ENCODE peak calls at places on chromosomes 16 and 17, in eight cellular contexts. One of them, this sample, is unnamed.

GRCh38 chr17:69501591-69502468 is 87.3 kb downstream of the MAP2K6 start:
- DNase-seq in fibroblast of villous mesenchyme: peak
- DNase-seq in AG10803: peak
- DNase-seq in psoas muscle: peak
- DNase-seq in AG09309: no peak
- DNase-seq in endodermal cell: peak
- DNase-seq in sigmoid colon: no peak
- DNase-seq in colonic mucosa: peak
- DNase-seq in this sample: peak

GRCh38 chr16:84791501-84791900 is 28.3 kb upstream of the CRISPLD2 start:
- DNase-seq in colonic mucosa: no peak
- DNase-seq in fibroblast of villous mesenchyme: peak
- DNase-seq in sigmoid colon: peak
- DNase-seq in AG09309: peak
- DNase-seq in psoas muscle: no peak
- DNase-seq in AG10803: no peak
- DNase-seq in endodermal cell: no peak
- DNase-seq in this sample: no peak

GRCh38 chr17:10610821-10611323 is 46.2 kb downstream of the MYH3 start:
- DNase-seq in fibroblast of villous mesenchyme: no peak
- DNase-seq in colonic mucosa: no peak
- DNase-seq in AG10803: no peak
- DNase-seq in sigmoid colon: no peak
- DNase-seq in AG09309: no peak
- DNase-seq in psoas muscle: no peak
- DNase-seq in endodermal cell: no peak
- DNase-seq in this sample: no peak

GRCh38 chr16:77064037-77064436 is 127.0 kb upstream of the MON1B start:
- DNase-seq in AG09309: no peak
- DNase-seq in fibroblast of villous mesenchyme: no peak
- DNase-seq in colonic mucosa: no peak
- DNase-seq in psoas muscle: no peak
- DNase-seq in sigmoid colon: no peak
- DNase-seq in endodermal cell: peak
- DNase-seq in AG10803: no peak
- DNase-seq in this sample: no peak

GRCh38 chr16:72203401-72203800 is 31.4 kb upstream of the PMFBP1 start:
- DNase-seq in sigmoid colon: no peak
- DNase-seq in psoas muscle: no peak
- DNase-seq in colonic mucosa: no peak
- DNase-seq in endodermal cell: no peak
- DNase-seq in AG09309: peak
- DNase-seq in AG10803: peak
- DNase-seq in fibroblast of villous mesenchyme: no peak
- DNase-seq in this sample: peak

GRCh38 chr17:49438885-49439284 is 24.2 kb upstream of the PHB1 start:
- DNase-seq in psoas muscle: no peak
- DNase-seq in fibroblast of villous mesenchyme: no peak
- DNase-seq in endodermal cell: peak
- DNase-seq in AG10803: no peak
- DNase-seq in colonic mucosa: no peak
- DNase-seq in sigmoid colon: no peak
- DNase-seq in AG09309: no peak
- DNase-seq in this sample: no peak

GRCh38 chr17:32586666-32587065 is 99.9 kb downstream of the CDK5R1 start:
- DNase-seq in colonic mucosa: no peak
- DNase-seq in AG10803: peak
- DNase-seq in AG09309: no peak
- DNase-seq in fibroblast of villous mesenchyme: peak
- DNase-seq in endodermal cell: no peak
- DNase-seq in psoas muscle: no peak
- DNase-seq in sigmoid colon: no peak
- DNase-seq in this sample: peak

GRCh38 chr16:52424591-52424990 is 122.4 kb downstream of the TOX3 start:
- DNase-seq in endodermal cell: no peak
- DNase-seq in psoas muscle: no peak
- DNase-seq in fibroblast of villous mesenchyme: no peak
- DNase-seq in sigmoid colon: no peak
- DNase-seq in AG09309: no peak
- DNase-seq in AG10803: no peak
- DNase-seq in colonic mucosa: no peak
- DNase-seq in this sample: no peak

GRCh38 chr17:74970395-74970794 is 2.2 kb downstream of the HID1 start:
- DNase-seq in AG10803: no peak
- DNase-seq in sigmoid colon: no peak
- DNase-seq in endodermal cell: peak
- DNase-seq in colonic mucosa: no peak
- DNase-seq in psoas muscle: no peak
- DNase-seq in AG09309: no peak
- DNase-seq in fibroblast of villous mesenchyme: no peak
- DNase-seq in this sample: no peak

DNA sequence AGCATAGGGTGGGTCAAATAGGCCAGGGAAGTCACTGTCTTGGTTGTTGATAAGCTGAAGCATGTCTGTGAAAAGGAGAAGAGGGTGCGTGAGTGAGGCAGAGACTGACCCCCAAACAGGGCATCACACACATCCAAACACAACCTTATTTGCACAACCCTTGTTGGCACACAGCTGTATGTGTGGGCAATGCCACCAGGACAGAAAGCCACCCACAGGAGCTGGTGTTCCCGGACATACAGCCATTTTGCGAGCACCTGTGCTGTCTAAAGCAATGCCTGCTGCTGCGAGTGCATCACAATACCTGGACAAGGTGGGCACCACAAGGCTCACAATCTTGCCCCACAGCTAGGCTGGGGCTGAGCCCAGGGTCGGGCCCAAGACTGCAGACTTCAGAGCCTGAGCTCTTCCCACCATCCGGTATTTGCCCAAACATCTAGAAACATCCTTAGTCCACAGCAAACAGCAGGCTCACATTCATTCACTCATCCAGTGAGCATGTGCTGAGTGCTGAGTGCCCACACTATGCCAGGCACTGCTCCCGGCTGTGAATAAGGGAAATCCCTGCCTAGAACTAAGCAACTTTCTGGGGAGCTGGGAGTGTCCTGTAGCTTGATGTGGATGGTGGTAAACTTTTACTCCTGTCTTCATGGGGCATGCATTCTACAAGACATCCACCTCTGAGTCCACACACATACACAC is 16.2 kb downstream of the SREBF1 start:
- DNase-seq in psoas muscle: no peak
- DNase-seq in fibroblast of villous mesenchyme: no peak
- DNase-seq in AG10803: no peak
- DNase-seq in sigmoid colon: no peak
- DNase-seq in endodermal cell: no peak
- DNase-seq in AG09309: no peak
- DNase-seq in colonic mucosa: no peak
- DNase-seq in this sample: no peak
- H3K4me3 ChIP-seq in psoas muscle: peak
- H3K4me3 ChIP-seq in fibroblast of villous mesenchyme: no peak
- H3K4me3 ChIP-seq in AG10803: no peak
- H3K4me3 ChIP-seq in sigmoid colon: no peak
- H3K4me3 ChIP-seq in endodermal cell: no peak
- H3K4me3 ChIP-seq in AG09309: no peak
- H3K4me3 ChIP-seq in colonic mucosa: no peak
- H3K4me3 ChIP-seq in this sample: peak

GRCh38 chr16:27229891-27230470 is 26.7 kb downstream of the KDM8 start:
- DNase-seq in fibroblast of villous mesenchyme: no peak
- DNase-seq in endodermal cell: no peak
- DNase-seq in psoas muscle: no peak
- DNase-seq in colonic mucosa: no peak
- DNase-seq in sigmoid colon: no peak
- DNase-seq in AG10803: no peak
- DNase-seq in AG09309: no peak
- DNase-seq in this sample: no peak

GRCh38 chr16:27231692-27232060 is 28.4 kb downstream of the KDM8 start:
- DNase-seq in colonic mucosa: no peak
- DNase-seq in sigmoid colon: no peak
- DNase-seq in psoas muscle: no peak
- DNase-seq in AG09309: no peak
- DNase-seq in endodermal cell: no peak
- DNase-seq in fibroblast of villous mesenchyme: no peak
- DNase-seq in AG10803: no peak
- DNase-seq in this sample: no peak

GRCh38 chr16:27228621-27229501 is 25.5 kb downstream of the KDM8 start:
- DNase-seq in psoas muscle: peak
- DNase-seq in sigmoid colon: peak
- DNase-seq in endodermal cell: no peak
- DNase-seq in fibroblast of villous mesenchyme: no peak
- DNase-seq in AG10803: no peak
- DNase-seq in AG09309: no peak
- DNase-seq in colonic mucosa: no peak
- DNase-seq in this sample: no peak

GRCh38 chr16:27232061-27232841 is 28.9 kb downstream of the KDM8 start:
- DNase-seq in colonic mucosa: peak
- DNase-seq in psoas muscle: no peak
- DNase-seq in fibroblast of villous mesenchyme: no peak
- DNase-seq in endodermal cell: no peak
- DNase-seq in sigmoid colon: peak
- DNase-seq in AG10803: no peak
- DNase-seq in AG09309: no peak
- DNase-seq in this sample: no peak

GRCh38 chr16:27230562-27230991 is 27.3 kb downstream of the KDM8 start:
- DNase-seq in endodermal cell: no peak
- DNase-seq in AG10803: no peak
- DNase-seq in AG09309: no peak
- DNase-seq in sigmoid colon: no peak
- DNase-seq in psoas muscle: no peak
- DNase-seq in fibroblast of villous mesenchyme: no peak
- DNase-seq in colonic mucosa: peak
- DNase-seq in this sample: no peak
- TF ChIP-seq CTCF in endodermal cell: peak
- TF ChIP-seq CTCF in AG10803: no peak
- TF ChIP-seq CTCF in AG09309: no peak
- TF ChIP-seq CTCF in sigmoid colon: no peak
- TF ChIP-seq CTCF in psoas muscle: no peak
- TF ChIP-seq CTCF in fibroblast of villous mesenchyme: no peak
- TF ChIP-seq CTCF in colonic mucosa: no peak
- TF ChIP-seq CTCF in this sample: no peak

DNA sequence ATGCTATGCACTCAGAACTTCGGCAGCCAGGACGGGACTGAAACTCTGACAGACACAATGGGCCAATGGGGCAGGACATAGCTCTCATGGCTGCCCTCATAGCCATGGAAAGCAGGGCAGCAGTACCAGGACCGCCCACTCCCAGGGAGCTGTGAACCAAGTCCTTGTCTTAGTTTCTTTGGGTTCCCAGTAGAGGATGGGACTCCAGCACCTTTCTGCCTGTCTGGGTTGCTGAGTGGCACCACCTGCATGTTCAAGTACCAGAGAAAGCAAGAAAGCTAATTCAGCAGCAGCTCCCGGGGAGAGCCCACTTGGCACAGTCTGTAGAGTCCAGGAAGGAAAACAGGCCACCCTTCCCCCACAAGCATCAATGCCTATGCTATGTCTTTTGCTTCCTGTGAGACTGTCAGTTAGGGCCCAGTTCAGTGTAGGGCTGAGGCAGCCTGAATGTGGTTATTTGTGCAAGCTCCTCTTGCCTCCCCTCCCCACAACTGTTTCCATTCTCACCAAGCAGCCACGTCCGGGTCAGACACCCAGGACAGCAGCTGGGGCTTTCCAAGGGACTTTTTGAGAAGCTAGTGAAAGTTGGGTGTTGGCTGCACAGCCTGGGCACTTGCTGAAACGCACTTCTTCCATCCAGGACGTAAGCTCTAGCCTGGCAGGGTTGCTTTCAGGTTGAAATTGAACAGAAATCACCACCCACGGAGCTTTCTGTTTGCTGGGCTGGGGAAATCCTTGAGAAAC is 7.8 kb downstream of the SUPT4H1 start:
- DNase-seq in AG09309: no peak
- DNase-seq in sigmoid colon: no peak
- DNase-seq in fibroblast of villous mesenchyme: no peak
- DNase-seq in colonic mucosa: no peak
- DNase-seq in AG10803: no peak
- DNase-seq in endodermal cell: peak
- DNase-seq in psoas muscle: no peak
- DNase-seq in this sample: no peak
- H3K4me3 ChIP-seq in AG09309: no peak
- H3K4me3 ChIP-seq in sigmoid colon: no peak
- H3K4me3 ChIP-seq in fibroblast of villous mesenchyme: no peak
- H3K4me3 ChIP-seq in colonic mucosa: no peak
- H3K4me3 ChIP-seq in AG10803: no peak
- H3K4me3 ChIP-seq in endodermal cell: no peak
- H3K4me3 ChIP-seq in psoas muscle: no peak
- H3K4me3 ChIP-seq in this sample: no peak

GRCh38 chr16:50670476-50670875 is 10.6 kb downstream of the SNX20 start:
- DNase-seq in psoas muscle: no peak
- DNase-seq in endodermal cell: no peak
- DNase-seq in AG09309: no peak
- DNase-seq in fibroblast of villous mesenchyme: no peak
- DNase-seq in AG10803: no peak
- DNase-seq in sigmoid colon: no peak
- DNase-seq in colonic mucosa: no peak
- DNase-seq in this sample: no peak

GRCh38 chr16:50666658-50667496 is 14.2 kb downstream of the SNX20 start:
- DNase-seq in endodermal cell: peak
- DNase-seq in sigmoid colon: no peak
- DNase-seq in fibroblast of villous mesenchyme: no peak
- DNase-seq in AG09309: no peak
- DNase-seq in colonic mucosa: no peak
- DNase-seq in psoas muscle: no peak
- DNase-seq in AG10803: no peak
- DNase-seq in this sample: no peak

GRCh38 chr16:50667497-50668367 is 13.4 kb downstream of the SNX20 start:
- DNase-seq in endodermal cell: peak
- DNase-seq in AG10803: no peak
- DNase-seq in colonic mucosa: no peak
- DNase-seq in AG09309: no peak
- DNase-seq in sigmoid colon: no peak
- DNase-seq in psoas muscle: no peak
- DNase-seq in fibroblast of villous mesenchyme: no peak
- DNase-seq in this sample: no peak

GRCh38 chr16:50669741-50670140 is 11.4 kb downstream of the SNX20 start:
- DNase-seq in AG10803: no peak
- DNase-seq in psoas muscle: no peak
- DNase-seq in colonic mucosa: no peak
- DNase-seq in AG09309: no peak
- DNase-seq in endodermal cell: no peak
- DNase-seq in fibroblast of villous mesenchyme: no peak
- DNase-seq in sigmoid colon: no peak
- DNase-seq in this sample: no peak

DNA sequence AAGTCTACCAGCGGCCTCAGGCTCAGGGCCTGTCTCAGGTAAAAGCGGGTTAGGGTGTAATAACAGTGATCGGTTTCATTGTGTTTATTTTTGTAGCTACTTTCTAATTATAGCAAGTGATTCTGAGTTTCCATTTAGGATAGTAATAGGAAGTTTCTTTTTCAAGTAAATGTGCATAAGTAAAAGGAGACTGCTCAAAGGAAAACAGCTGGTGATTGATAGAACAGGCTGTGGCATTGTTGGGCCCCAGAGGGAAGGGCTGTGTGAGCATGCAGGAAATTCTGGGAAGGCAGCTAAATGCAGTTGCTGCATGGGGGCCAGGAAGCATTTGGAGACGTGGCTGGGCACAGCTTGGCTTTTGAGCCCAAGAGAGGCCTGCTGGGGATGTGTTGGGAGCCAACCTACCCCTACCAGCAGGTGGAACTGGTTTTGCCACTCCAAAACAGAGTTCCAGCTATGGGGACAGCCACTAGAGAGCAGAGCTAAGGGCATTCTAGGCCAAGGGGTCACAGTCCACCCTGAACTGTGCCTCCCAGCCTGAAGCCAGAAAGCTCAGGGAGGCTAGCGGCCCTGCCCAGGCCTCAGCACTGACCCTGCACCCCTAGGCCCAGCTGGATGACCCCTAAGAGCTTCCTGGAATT is 12.6 kb downstream of the SNX20 start:
- DNase-seq in endodermal cell: no peak
- DNase-seq in fibroblast of villous mesenchyme: no peak
- DNase-seq in sigmoid colon: no peak
- DNase-seq in colonic mucosa: no peak
- DNase-seq in AG09309: no peak
- DNase-seq in psoas muscle: no peak
- DNase-seq in AG10803: no peak
- DNase-seq in this sample: no peak
- TF ChIP-seq CTCF in endodermal cell: peak
- TF ChIP-seq CTCF in fibroblast of villous mesenchyme: no peak
- TF ChIP-seq CTCF in sigmoid colon: no peak
- TF ChIP-seq CTCF in colonic mucosa: no peak
- TF ChIP-seq CTCF in AG09309: no peak
- TF ChIP-seq CTCF in psoas muscle: no peak
- TF ChIP-seq CTCF in AG10803: no peak
- TF ChIP-seq CTCF in this sample: no peak

This sample was measured in foreskin fibroblast.